ENCODE peak calls at places on chromosomes 7 and 10, in six cellular contexts. Z is A172; A is adrenal gland; E is substantia nigra; N is psoas muscle; T is CD8-positive, alpha-beta T cell. V is an unnamed sample.

GRCh38 chr7:28298870-28299484 is 113.3 kb upstream of the CREB5 start:
- DNase-seq in Z (peak), A (peak), E (no peak), N (no peak), T (no peak), V (no peak)

GRCh38 chr10:16644146-16644545 is 122.5 kb upstream of the C1QL3 start:
- DNase-seq in Z (peak), A (no peak), E (no peak), N (no peak), T (no peak), V (no peak)

GRCh38 chr7:137695942-137696341 is 150.8 kb downstream of the DGKI start:
- DNase-seq in Z (no peak), A (no peak), E (no peak), N (no peak), T (no peak), V (no peak)

GRCh38 chr10:101070098-101070497 is 8.3 kb downstream of the KAZALD1 start:
- DNase-seq in Z (no peak), A (no peak), E (no peak), N (no peak), T (no peak), V (no peak)

GRCh38 chr7:63112764-63113712 is 885.6 kb upstream of the ZNF722 start:
- DNase-seq in Z (no peak), A (no peak), E (no peak), N (no peak), T (no peak), V (no peak)

GRCh38 chr7:70218006-70218405 is 619.7 kb downstream of the AUTS2 start:
- DNase-seq in Z (no peak), A (no peak), E (no peak), N (no peak), T (no peak), V (no peak)

GRCh38 chr10:88640186-88640585 is 24.1 kb upstream of the LIPF start:
- DNase-seq in Z (no peak), A (no peak), E (no peak), N (no peak), T (no peak), V (no peak)

GRCh38 chr10:123552760-123553554 is 113.2 kb upstream of the GPR26 start:
- DNase-seq in Z (no peak), A (no peak), E (no peak), N (no peak), T (peak), V (no peak)

GRCh38 chr7:157831901-157832810 is 495.4 kb downstream of the DNAJB6 start:
- DNase-seq in Z (no peak), A (no peak), E (no peak), N (no peak), T (no peak), V (no peak)

GRCh38 chr7:157799076-157799685 is 462.4 kb downstream of the DNAJB6 start:
- DNase-seq in Z (no peak), A (no peak), E (no peak), N (peak), T (no peak), V (no peak)

GRCh38 chr10:80530251-80530650 is 7.5 kb upstream of the SH2D4B start:
- DNase-seq in Z (peak), A (peak), E (no peak), N (peak), T (no peak), V (no peak)

GRCh38 chr10:76007206-76007605 is 575.8 kb downstream of the LRMDA start:
- DNase-seq in Z (no peak), A (no peak), E (no peak), N (no peak), T (no peak), V (no peak)

GRCh38 chr7:150879345-150879744 is 27.0 kb downstream of the AOC1 start:
- DNase-seq in Z (peak), A (no peak), E (no peak), N (no peak), T (no peak), V (no peak)

GRCh38 chr7:746074-747061 is 19.3 kb upstream of the PRKAR1B start:
- DNase-seq in Z (no peak), A (no peak), E (no peak), N (peak), T (no peak), V (no peak)

GRCh38 chr10:64086083-64086772 is 565.0 kb downstream of the REEP3 start:
- DNase-seq in Z (no peak), A (no peak), E (no peak), N (no peak), T (no peak), V (no peak)

GRCh38 chr7:42494722-42495121 is 257.7 kb upstream of the GLI3 start:
- DNase-seq in Z (no peak), A (no peak), E (no peak), N (no peak), T (no peak), V (no peak)

GRCh38 chr7:132854238-132854637 is 227.7 kb downstream of the CHCHD3 start:
- DNase-seq in Z (no peak), A (no peak), E (no peak), N (no peak), T (no peak), V (no peak)

GRCh38 chr10:120616311-120616911 is 159.4 kb downstream of the PLPP4 start:
- DNase-seq in Z (no peak), A (no peak), E (no peak), N (no peak), T (no peak), V (no peak)

GRCh38 chr7:128963327-128963757 is 25.6 kb downstream of the IRF5 start:
- DNase-seq in Z (peak), A (no peak), E (no peak), N (no peak), T (no peak), V (no peak)

GRCh38 chr10:73627300-73627699 is 14.0 kb downstream of the MYOZ1 start:
- DNase-seq in Z (no peak), A (no peak), E (no peak), N (no peak), T (no peak), V (no peak)

GRCh38 chr10:131803863-131804425 is 96.9 kb upstream of the PPP2R2D start:
- DNase-seq in Z (no peak), A (no peak), E (no peak), N (no peak), T (peak), V (no peak)

GRCh38 chr7:31811650-31812461 is 124.8 kb downstream of the PPP1R17 start:
- DNase-seq in Z (peak), A (peak), E (no peak), N (no peak), T (no peak), V (no peak)

GRCh38 chr10:52020702-52021101 is 293.4 kb upstream of the DKK1 start:
- DNase-seq in Z (no peak), A (no peak), E (no peak), N (no peak), T (no peak), V (no peak)

GRCh38 chr7:22202141-22202540 is 154.8 kb downstream of the RAPGEF5 start:
- DNase-seq in Z (no peak), A (no peak), E (no peak), N (no peak), T (no peak), V (no peak)

GRCh38 chr10:14123066-14123465 is 207.7 kb downstream of the FRMD4A start:
- DNase-seq in Z (no peak), A (no peak), E (no peak), N (no peak), T (no peak), V (no peak)

GRCh38 chr7:122901250-122901649 is 15.0 kb upstream of the CADPS2 start:
- DNase-seq in Z (no peak), A (no peak), E (no peak), N (no peak), T (no peak), V (no peak)

GRCh38 chr10:266974-267425 is 131.7 kb downstream of the ZMYND11 start:
- DNase-seq in Z (peak), A (peak), E (no peak), N (no peak), T (no peak), V (no peak)